ENCODE peak calls at places on chromosomes 11 and 22, in four cellular contexts. B is stomach, P is left ventricle myocardium inferior, Z is thoracic aorta. I is an unnamed sample.

GRCh38 chr11:7376386-7376785 is 108.9 kb upstream of the OLFML1 start:
- DNase-seq in P (no peak), B (no peak), Z (no peak), I (no peak)

GRCh38 chr22:41565403-41566054 is 4.7 kb downstream of the CSDC2 start:
- DNase-seq in B (no peak), Z (no peak), P (no peak), I (peak; percentile 87)

GRCh38 chr11:125351045-125351867 is 144.8 kb downstream of the FEZ1 start:
- DNase-seq in P (no peak), Z (no peak), B (no peak), I (no peak)

GRCh38 chr11:99952816-99953215 is 734.3 kb upstream of the ARHGAP42 start:
- DNase-seq in P (no peak), B (no peak), Z (no peak), I (no peak)

GRCh38 chr11:130024356-130024755 is 21.7 kb upstream of the PRDM10 start:
- DNase-seq in B (no peak), Z (no peak), P (no peak), I (no peak)

GRCh38 chr11:47185305-47186075 is 744 bp downstream of the PACSIN3 start:
- DNase-seq in B (peak; percentile 70), P (peak; percentile 84), Z (no peak), I (no peak)

GRCh38 chr22:17672417-17672991 is 33.9 kb downstream of the BCL2L13 start:
- DNase-seq in Z (no peak), B (no peak), P (no peak), I (no peak)

GRCh38 chr22:48222742-48223487 is 1460.5 kb downstream of the TBC1D22A start:
- DNase-seq in P (no peak), B (no peak), Z (no peak), I (no peak)

GRCh38 chr11:129247129-129247528 is 55.0 kb upstream of the ARHGAP32 start:
- DNase-seq in P (no peak), B (no peak), Z (no peak), I (no peak)

GRCh38 chr11:57379732-57380131 is 1.2 kb downstream of the PRG3 start:
- DNase-seq in Z (no peak), P (no peak), B (no peak), I (no peak)

GRCh38 chr11:46513934-46514342 is 79.9 kb downstream of the AMBRA1 start:
- DNase-seq in Z (no peak), B (peak; percentile 52), P (peak; percentile 47), I (no peak)

GRCh38 chr11:70002433-70002832 is 75.7 kb upstream of the ANO1 start:
- DNase-seq in P (no peak), Z (no peak), B (no peak), I (no peak)

GRCh38 chr22:42436402-42436801 is 4.2 kb upstream of the NFAM1 start:
- DNase-seq in Z (no peak), B (no peak), P (no peak), I (no peak)

GRCh38 chr11:33454264-33454663 is 197.1 kb downstream of the HIPK3 start:
- DNase-seq in Z (no peak), P (no peak), B (no peak), I (no peak)

GRCh38 chr22:44393066-44393465 is 80.3 kb upstream of the SHISAL1 start:
- DNase-seq in P (peak; percentile 6), Z (no peak), B (no peak), I (peak; percentile 13)

GRCh38 chr11:128877726-128878125 is 10.6 kb upstream of the KCNJ1 start:
- DNase-seq in Z (no peak), P (no peak), B (no peak), I (no peak)

GRCh38 chr11:114060402-114061052 is 1.0 kb downstream of the ZBTB16 start:
- DNase-seq in B (peak; percentile 45), P (peak; percentile 57), Z (no peak), I (no peak)

GRCh38 chr11:129853508-129854228 is 38.0 kb downstream of the TMEM45B start:
- DNase-seq in P (no peak), Z (no peak), B (peak; percentile 89), I (no peak)

GRCh38 chr22:36465232-36466021 is 16.0 kb downstream of the TXN2 start:
- DNase-seq in B (peak; percentile 89), P (peak; percentile 75), Z (no peak), I (peak; percentile 91)

GRCh38 chr11:8671651-8672062 is 10.8 kb downstream of the TRIM66 start:
- DNase-seq in Z (peak; percentile 28), P (no peak), B (no peak), I (no peak)

GRCh38 chr11:87059596-87059995 is 21.9 kb downstream of the TMEM135 start:
- DNase-seq in Z (no peak), P (no peak), B (no peak), I (no peak)

GRCh38 chr11:105923814-105924213 is 98.2 kb downstream of the MSANTD4 start:
- DNase-seq in P (no peak), Z (no peak), B (no peak), I (no peak)

GRCh38 chr11:83566948-83567347 is 280.8 kb upstream of the CCDC90B start:
- DNase-seq in P (no peak), Z (no peak), B (no peak), I (no peak)

GRCh38 chr22:25488244-25489020 is 76.0 kb upstream of the GRK3 start:
- DNase-seq in B (peak; percentile 86), P (peak; percentile 65), Z (peak; percentile 9), I (no peak)

GRCh38 chr11:32137869-32138268 is 47.0 kb downstream of the RCN1 start:
- DNase-seq in P (no peak), B (no peak), Z (no peak), I (no peak)

GRCh38 chr11:117054382-117054781 is 43.8 kb downstream of the SIK3 start:
- DNase-seq in B (no peak), Z (no peak), P (no peak), I (no peak)

GRCh38 chr11:797300-798092 is 585 bp downstream of the SLC25A22 start:
- DNase-seq in B (peak; percentile 60), Z (no peak), P (peak; percentile 66), I (peak; percentile 86)

GRCh38 chr22:40499187-40499753 is 128.9 kb downstream of the SGSM3 start:
- DNase-seq in Z (no peak), B (peak; percentile 37), P (no peak), I (peak; percentile 74)

GRCh38 chr22:43001271-43002197 is 13.4 kb downstream of the PACSIN2 start:
- DNase-seq in B (no peak), Z (no peak), P (no peak), I (no peak)

GRCh38 chr11:67054851-67055523 is 1.7 kb upstream of the RHOD start:
- DNase-seq in P (peak; percentile 75), B (peak; percentile 74), Z (no peak), I (no peak)

GRCh38 chr22:50483977-50484853 is 2.4 kb upstream of the MIOX start:
- DNase-seq in B (peak; percentile 90), Z (no peak), P (no peak), I (no peak)

GRCh38 chr11:57480409-57481137 is 20.2 kb downstream of the RTN4RL2 start:
- DNase-seq in P (peak; percentile 66), B (peak; percentile 78), Z (no peak), I (peak; percentile 68)

GRCh38 chr11:23320131-23320530 is 459.9 kb upstream of the CCDC179 start:
- DNase-seq in B (no peak), P (no peak), Z (no peak), I (no peak)

GRCh38 chr11:67059671-67060070 is 3.0 kb downstream of the RHOD start:
- DNase-seq in Z (no peak), P (no peak), B (no peak), I (no peak)

GRCh38 chr11:62542750-62543567 is 3.6 kb downstream of the AHNAK start:
- DNase-seq in P (peak; percentile 87), B (peak; percentile 80), Z (no peak), I (peak; percentile 90)

GRCh38 chr22:45867118-45867905 is 109.7 kb downstream of the WNT7B start:
- DNase-seq in Z (no peak), P (no peak), B (peak; percentile 23), I (no peak)
- TF ChIP-seq CTCF in Z (peak; percentile 37), P (peak; percentile 46), B (no peak), I (peak; percentile 20)

DNA sequence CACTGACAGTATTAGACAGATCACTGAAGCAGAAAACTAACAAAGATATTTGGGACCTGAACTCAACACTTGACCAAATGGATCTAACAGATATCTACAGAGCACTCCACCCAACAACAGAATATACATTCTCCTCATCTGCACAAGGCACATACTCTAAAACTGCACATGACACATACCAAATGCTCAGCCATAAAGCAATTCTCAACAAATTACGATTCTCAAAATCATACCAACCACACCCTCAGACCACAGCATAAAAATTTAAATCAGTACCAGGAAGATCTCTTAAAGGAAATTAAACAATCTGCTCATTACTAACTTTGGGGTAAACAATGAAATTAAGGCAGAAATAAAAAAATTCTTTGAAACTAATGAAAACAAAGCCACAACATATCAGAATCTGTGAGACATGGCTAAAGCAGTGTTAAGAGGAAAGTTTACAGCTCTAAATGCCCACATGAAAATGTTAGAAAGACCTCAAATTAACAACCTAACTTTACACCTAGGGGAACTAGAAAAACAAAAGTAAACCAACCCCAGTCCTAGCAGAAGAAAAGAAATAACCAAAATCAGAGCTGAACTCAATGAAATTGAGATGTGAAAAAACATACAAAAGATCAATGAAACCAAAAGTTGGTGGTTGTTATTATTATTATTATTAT is 37.2 kb downstream of the TMEM123 start:
- DNase-seq in B (no peak), Z (no peak), P (no peak), I (no peak)
- H3K4me1 ChIP-seq in B (no peaks in the 10 kb centered on the region), Z (no peaks in the 10 kb centered on the region), P (peaks cover 5% of the 10 kb centered on the region), I (no peaks in the 10 kb centered on the region)

GRCh38 chr11:4551346-4551979 is 6.5 kb downstream of the OR52M1 start:
- DNase-seq in P (no peak), B (no peak), Z (no peak), I (no peak)
- TF ChIP-seq CTCF in P (no peak), B (no peak), Z (no peak), I (no peak)

GRCh38 chr11:92964471-92964870 is 5.0 kb upstream of the MTNR1B start:
- DNase-seq in Z (no peak), P (no peak), B (peak; percentile 84), I (no peak)
- H3K4me1 ChIP-seq in Z (no peaks in the 10 kb centered on the region), P (no peaks in the 10 kb centered on the region), B (peaks cover under 1% of the 10 kb centered on the region), I (peaks cover under 1% of the 10 kb centered on the region)

GRCh38 chr11:55895216-55895615 is 12.1 kb downstream of the TRIM51 start:
- DNase-seq in Z (no peak), P (no peak), B (no peak), I (no peak)
- TF ChIP-seq CTCF in Z (no peak), P (no peak), B (no peak), I (no peak)